ENCODE peak calls at places on chromosomes 16 and 17, in six cellular contexts. One of them, this sample, is unnamed.

GRCh38 chr16:66543541-66543940 is 6.4 kb downstream of the TK2 start:
- DNase-seq in neural crest cell: no peak
- DNase-seq in CD4-positive, CD25-positive, alpha-beta regulatory T cell: no peak
- DNase-seq in NCI-H2081: no peak
- DNase-seq in CD8-positive, alpha-beta memory T cell: no peak
- DNase-seq in fibroblast of pulmonary artery: no peak
- DNase-seq in this sample: no peak

GRCh38 chr16:85258616-85259015 is 146.3 kb upstream of the CIBAR2 start:
- DNase-seq in neural crest cell: peak
- DNase-seq in CD4-positive, CD25-positive, alpha-beta regulatory T cell: no peak
- DNase-seq in NCI-H2081: no peak
- DNase-seq in CD8-positive, alpha-beta memory T cell: no peak
- DNase-seq in fibroblast of pulmonary artery: no peak
- DNase-seq in this sample: no peak

GRCh38 chr17:5921919-5922318 is 148.3 kb upstream of the WSCD1 start:
- DNase-seq in neural crest cell: no peak
- DNase-seq in CD4-positive, CD25-positive, alpha-beta regulatory T cell: no peak
- DNase-seq in NCI-H2081: no peak
- DNase-seq in CD8-positive, alpha-beta memory T cell: no peak
- DNase-seq in fibroblast of pulmonary artery: no peak
- DNase-seq in this sample: no peak

GRCh38 chr17:32519769-32520701 is 33.2 kb downstream of the CDK5R1 start:
- DNase-seq in neural crest cell: no peak
- DNase-seq in CD4-positive, CD25-positive, alpha-beta regulatory T cell: no peak
- DNase-seq in NCI-H2081: no peak
- DNase-seq in CD8-positive, alpha-beta memory T cell: peak
- DNase-seq in fibroblast of pulmonary artery: no peak
- DNase-seq in this sample: peak

GRCh38 chr17:68777856-68778694 is 176.9 kb upstream of the FAM20A start:
- DNase-seq in neural crest cell: no peak
- DNase-seq in CD4-positive, CD25-positive, alpha-beta regulatory T cell: no peak
- DNase-seq in NCI-H2081: peak
- DNase-seq in CD8-positive, alpha-beta memory T cell: no peak
- DNase-seq in fibroblast of pulmonary artery: no peak
- DNase-seq in this sample: no peak

GRCh38 chr17:65287040-65287439 is 149.9 kb downstream of the RGS9 start:
- DNase-seq in neural crest cell: no peak
- DNase-seq in CD4-positive, CD25-positive, alpha-beta regulatory T cell: no peak
- DNase-seq in NCI-H2081: no peak
- DNase-seq in CD8-positive, alpha-beta memory T cell: no peak
- DNase-seq in fibroblast of pulmonary artery: peak
- DNase-seq in this sample: no peak

GRCh38 chr17:6353161-6353560 is 81.8 kb downstream of the AIPL1 start:
- DNase-seq in neural crest cell: no peak
- DNase-seq in CD4-positive, CD25-positive, alpha-beta regulatory T cell: no peak
- DNase-seq in NCI-H2081: no peak
- DNase-seq in CD8-positive, alpha-beta memory T cell: no peak
- DNase-seq in fibroblast of pulmonary artery: no peak
- DNase-seq in this sample: no peak

GRCh38 chr17:43365356-43365755 is 33.4 kb upstream of the ARL4D start:
- DNase-seq in neural crest cell: no peak
- DNase-seq in CD4-positive, CD25-positive, alpha-beta regulatory T cell: no peak
- DNase-seq in NCI-H2081: no peak
- DNase-seq in CD8-positive, alpha-beta memory T cell: no peak
- DNase-seq in fibroblast of pulmonary artery: no peak
- DNase-seq in this sample: no peak

GRCh38 chr17:50326831-50327364 is 19.0 kb upstream of the XYLT2 start:
- DNase-seq in neural crest cell: no peak
- DNase-seq in CD4-positive, CD25-positive, alpha-beta regulatory T cell: no peak
- DNase-seq in NCI-H2081: no peak
- DNase-seq in CD8-positive, alpha-beta memory T cell: no peak
- DNase-seq in fibroblast of pulmonary artery: no peak
- DNase-seq in this sample: no peak

GRCh38 chr17:60231234-60231633 is 81.5 kb downstream of the CA4 start:
- DNase-seq in neural crest cell: no peak
- DNase-seq in CD4-positive, CD25-positive, alpha-beta regulatory T cell: no peak
- DNase-seq in NCI-H2081: peak
- DNase-seq in CD8-positive, alpha-beta memory T cell: no peak
- DNase-seq in fibroblast of pulmonary artery: peak
- DNase-seq in this sample: no peak

GRCh38 chr16:26992661-26993365 is 73.9 kb upstream of the C16orf82 start:
- DNase-seq in neural crest cell: no peak
- DNase-seq in CD4-positive, CD25-positive, alpha-beta regulatory T cell: no peak
- DNase-seq in NCI-H2081: no peak
- DNase-seq in CD8-positive, alpha-beta memory T cell: no peak
- DNase-seq in fibroblast of pulmonary artery: no peak
- DNase-seq in this sample: no peak

GRCh38 chr17:82126479-82127314 is 28.7 kb upstream of the FASN start:
- DNase-seq in neural crest cell: no peak
- DNase-seq in CD4-positive, CD25-positive, alpha-beta regulatory T cell: peak
- DNase-seq in NCI-H2081: no peak
- DNase-seq in CD8-positive, alpha-beta memory T cell: peak
- DNase-seq in fibroblast of pulmonary artery: no peak
- DNase-seq in this sample: peak

GRCh38 chr17:80891096-80892018 is 100.3 kb upstream of the CHMP6 start:
- DNase-seq in neural crest cell: no peak
- DNase-seq in CD4-positive, CD25-positive, alpha-beta regulatory T cell: peak
- DNase-seq in NCI-H2081: no peak
- DNase-seq in CD8-positive, alpha-beta memory T cell: peak
- DNase-seq in fibroblast of pulmonary artery: peak
- DNase-seq in this sample: peak

GRCh38 chr17:69764137-69764536 is 310.9 kb upstream of the KCNJ16 start:
- DNase-seq in neural crest cell: no peak
- DNase-seq in CD4-positive, CD25-positive, alpha-beta regulatory T cell: no peak
- DNase-seq in NCI-H2081: no peak
- DNase-seq in CD8-positive, alpha-beta memory T cell: no peak
- DNase-seq in fibroblast of pulmonary artery: no peak
- DNase-seq in this sample: no peak

GRCh38 chr17:9865585-9865984 is 39.5 kb downstream of the RCVRN start:
- DNase-seq in neural crest cell: no peak
- DNase-seq in CD4-positive, CD25-positive, alpha-beta regulatory T cell: no peak
- DNase-seq in NCI-H2081: no peak
- DNase-seq in CD8-positive, alpha-beta memory T cell: no peak
- DNase-seq in fibroblast of pulmonary artery: peak
- DNase-seq in this sample: no peak

GRCh38 chr16:28866454-28866804 is 2.8 kb downstream of the SH2B1 start:
- DNase-seq in neural crest cell: no peak
- DNase-seq in CD4-positive, CD25-positive, alpha-beta regulatory T cell: no peak
- DNase-seq in NCI-H2081: no peak
- DNase-seq in CD8-positive, alpha-beta memory T cell: no peak
- DNase-seq in fibroblast of pulmonary artery: no peak
- DNase-seq in this sample: no peak

GRCh38 chr17:51165680-51166197 is 472 bp upstream of the NME2 start:
- DNase-seq in neural crest cell: no peak
- DNase-seq in CD4-positive, CD25-positive, alpha-beta regulatory T cell: no peak
- DNase-seq in NCI-H2081: peak
- DNase-seq in CD8-positive, alpha-beta memory T cell: peak
- DNase-seq in fibroblast of pulmonary artery: no peak
- DNase-seq in this sample: no peak

GRCh38 chr17:81681672-81682071 is 1.9 kb downstream of the ARL16 start:
- DNase-seq in neural crest cell: no peak
- DNase-seq in CD4-positive, CD25-positive, alpha-beta regulatory T cell: no peak
- DNase-seq in NCI-H2081: peak
- DNase-seq in CD8-positive, alpha-beta memory T cell: no peak
- DNase-seq in fibroblast of pulmonary artery: no peak
- DNase-seq in this sample: no peak

GRCh38 chr17:7883781-7884386 is 4.7 kb upstream of the CHD3 start:
- DNase-seq in neural crest cell: no peak
- DNase-seq in CD4-positive, CD25-positive, alpha-beta regulatory T cell: peak
- DNase-seq in NCI-H2081: no peak
- DNase-seq in CD8-positive, alpha-beta memory T cell: peak
- DNase-seq in fibroblast of pulmonary artery: peak
- DNase-seq in this sample: peak

GRCh38 chr17:48043171-48043570 is 5.0 kb upstream of the NFE2L1 start:
- DNase-seq in neural crest cell: no peak
- DNase-seq in CD4-positive, CD25-positive, alpha-beta regulatory T cell: no peak
- DNase-seq in NCI-H2081: no peak
- DNase-seq in CD8-positive, alpha-beta memory T cell: no peak
- DNase-seq in fibroblast of pulmonary artery: no peak
- DNase-seq in this sample: no peak

GRCh38 chr16:67676516-67676915 is 9.9 kb downstream of the C16orf86 start:
- DNase-seq in neural crest cell: no peak
- DNase-seq in CD4-positive, CD25-positive, alpha-beta regulatory T cell: no peak
- DNase-seq in NCI-H2081: no peak
- DNase-seq in CD8-positive, alpha-beta memory T cell: no peak
- DNase-seq in fibroblast of pulmonary artery: no peak
- DNase-seq in this sample: no peak

GRCh38 chr17:80141463-80142165 is 5.3 kb downstream of the EIF4A3 start:
- DNase-seq in neural crest cell: no peak
- DNase-seq in CD4-positive, CD25-positive, alpha-beta regulatory T cell: no peak
- DNase-seq in NCI-H2081: no peak
- DNase-seq in CD8-positive, alpha-beta memory T cell: no peak
- DNase-seq in fibroblast of pulmonary artery: no peak
- DNase-seq in this sample: no peak

GRCh38 chr17:72110231-72110952 is 10.4 kb upstream of the SOX9 start:
- DNase-seq in neural crest cell: no peak
- DNase-seq in CD4-positive, CD25-positive, alpha-beta regulatory T cell: no peak
- DNase-seq in NCI-H2081: no peak
- DNase-seq in CD8-positive, alpha-beta memory T cell: no peak
- DNase-seq in fibroblast of pulmonary artery: no peak
- DNase-seq in this sample: no peak

GRCh38 chr16:16163109-16163508 is 60.2 kb downstream of the ABCC6 start:
- DNase-seq in neural crest cell: no peak
- DNase-seq in CD4-positive, CD25-positive, alpha-beta regulatory T cell: no peak
- DNase-seq in NCI-H2081: no peak
- DNase-seq in CD8-positive, alpha-beta memory T cell: no peak
- DNase-seq in fibroblast of pulmonary artery: no peak
- DNase-seq in this sample: no peak

GRCh38 chr16:30499284-30499683 is 26.7 kb downstream of the ITGAL start:
- DNase-seq in neural crest cell: no peak
- DNase-seq in CD4-positive, CD25-positive, alpha-beta regulatory T cell: no peak
- DNase-seq in NCI-H2081: no peak
- DNase-seq in CD8-positive, alpha-beta memory T cell: no peak
- DNase-seq in fibroblast of pulmonary artery: no peak
- DNase-seq in this sample: no peak

GRCh38 chr17:66625321-66625767 is 209.6 kb upstream of the CACNG5 start:
- DNase-seq in neural crest cell: no peak
- DNase-seq in CD4-positive, CD25-positive, alpha-beta regulatory T cell: no peak
- DNase-seq in NCI-H2081: no peak
- DNase-seq in CD8-positive, alpha-beta memory T cell: no peak
- DNase-seq in fibroblast of pulmonary artery: peak
- DNase-seq in this sample: no peak

This sample was measured in immature natural killer cell.